ENCODE peak calls at places on chromosomes 2 and 18, in five cellular contexts. U, N, W, D and K are unnamed samples.

GRCh38 chr2:172135446-172135845 is 32.7 kb upstream of the DLX2 start:
- DNase-seq in N (no peak), D (no peak), W (no peak), U (no peak), K (no peak)

GRCh38 chr2:238169021-238169707 is 10.4 kb downstream of the ERFE start:
- DNase-seq in D (no peak), W (peak; percentile 93), U (no peak), N (peak; percentile 93), K (no peak)

GRCh38 chr2:43459455-43459854 is 136.4 kb downstream of the THADA start:
- DNase-seq in D (no peak), U (no peak), N (peak; percentile 74), W (peak; percentile 63), K (no peak)

GRCh38 chr2:28552045-28552823 is 56.4 kb downstream of the PLB1 start:
- DNase-seq in D (no peak), W (peak; percentile 65), U (no peak), N (peak; percentile 79), K (no peak)

GRCh38 chr2:96898636-96899035 is 28.8 kb upstream of the SEMA4C start:
- DNase-seq in N (no peak), D (no peak), W (no peak), U (no peak), K (no peak)

GRCh38 chr2:165070089-165070488 is 114.8 kb upstream of the SLC38A11 start:
- DNase-seq in D (no peak), N (peak; percentile 9), U (peak; percentile 87), W (peak; percentile 3), K (no peak)

GRCh38 chr2:142946941-142947340 is 69.5 kb downstream of the KYNU start:
- DNase-seq in W (peak; percentile 39), D (no peak), U (no peak), N (no peak), K (no peak)

GRCh38 chr2:23453936-23454460 is 69.0 kb downstream of the KLHL29 start:
- DNase-seq in N (no peak), U (no peak), D (no peak), W (no peak), K (no peak)

GRCh38 chr2:23420091-23420839 is 35.3 kb downstream of the KLHL29 start:
- DNase-seq in D (no peak), W (no peak), U (no peak), N (no peak), K (no peak)

GRCh38 chr2:150120271-150120950 is 367.1 kb downstream of the RND3 start:
- DNase-seq in U (no peak), D (no peak), N (no peak), W (no peak), K (no peak)

GRCh38 chr2:163919717-163920116 is 183.9 kb upstream of the FIGN start:
- DNase-seq in U (no peak), W (no peak), D (no peak), N (peak; percentile 26), K (no peak)

GRCh38 chr2:96075199-96075771 is 40.6 kb upstream of the GPAT2 start:
- DNase-seq in W (no peak), U (no peak), N (no peak), D (no peak), K (no peak)

GRCh38 chr2:170716851-170717598 is 1.9 kb downstream of the SP5 start:
- DNase-seq in W (peak; percentile 29), U (peak; percentile 94), D (no peak), N (peak; percentile 73), K (peak; percentile 75)

GRCh38 chr2:150486539-150487484 is 655 bp downstream of the RND3 start:
- DNase-seq in D (no peak), W (peak; percentile 62), U (peak; percentile 72), N (peak; percentile 69), K (peak; percentile 73)

DNA sequence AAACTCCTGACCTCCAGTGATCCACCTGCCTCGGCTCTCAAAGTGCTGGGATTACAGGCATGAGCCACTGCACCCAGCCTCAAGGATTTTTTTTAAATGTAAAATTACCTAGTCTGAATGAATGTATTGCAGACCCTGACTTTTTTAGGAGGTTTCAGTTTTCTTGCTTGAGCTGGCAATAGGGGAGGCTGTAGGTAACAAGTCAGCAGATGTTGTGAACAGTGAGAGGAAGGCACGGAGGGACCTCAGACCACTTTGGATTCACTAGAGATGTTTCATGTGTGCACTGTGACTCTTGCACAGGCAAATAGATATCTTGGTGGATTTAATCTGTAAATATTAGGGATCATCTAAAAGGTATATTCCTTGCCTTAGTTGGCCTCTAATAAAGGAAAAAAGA is 6.4 kb downstream of the NDUFV2 start:
- DNase-seq in N (no peak), U (no peak), W (no peak), D (no peak), K (no peak)
- H3K4me1 ChIP-seq in N (peaks cover 58% of the 10 kb centered on the region), U (peaks cover 4% of the 10 kb centered on the region), W (peaks cover 10% of the 10 kb centered on the region), D (peaks cover 19% of the 10 kb centered on the region), K (peaks cover 28% of the 10 kb centered on the region)

DNA sequence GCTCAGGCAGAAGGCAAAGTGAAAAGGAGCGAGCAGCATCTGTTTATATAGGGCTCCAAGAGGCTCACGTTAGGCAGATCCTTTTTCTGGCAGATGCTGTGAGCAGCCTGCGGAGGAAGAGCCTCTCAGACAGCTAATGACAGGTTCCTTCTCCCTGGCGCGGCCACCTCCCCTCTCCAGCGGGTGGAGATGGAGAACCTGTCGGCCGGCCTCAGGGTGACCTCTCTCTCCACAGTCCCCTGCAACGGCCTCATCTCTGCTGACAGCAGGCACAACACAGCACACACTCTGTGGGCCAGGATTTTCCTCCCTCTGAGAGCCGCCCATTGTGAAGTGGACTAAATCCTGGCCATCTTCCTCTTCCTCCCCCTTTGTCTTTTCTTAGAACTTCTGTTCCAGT is 119.8 kb downstream of the PRKCE start:
- DNase-seq in U (peak; percentile 28), W (peak; percentile 25), D (no peak), N (peak; percentile 58), K (no peak)
- H3K9ac ChIP-seq in U (no peak overlapping the region), W (no peak overlapping the region), D (no peak overlapping the region), N (peak overlapping the region; percentile 7), K (no peak overlapping the region)

DNA sequence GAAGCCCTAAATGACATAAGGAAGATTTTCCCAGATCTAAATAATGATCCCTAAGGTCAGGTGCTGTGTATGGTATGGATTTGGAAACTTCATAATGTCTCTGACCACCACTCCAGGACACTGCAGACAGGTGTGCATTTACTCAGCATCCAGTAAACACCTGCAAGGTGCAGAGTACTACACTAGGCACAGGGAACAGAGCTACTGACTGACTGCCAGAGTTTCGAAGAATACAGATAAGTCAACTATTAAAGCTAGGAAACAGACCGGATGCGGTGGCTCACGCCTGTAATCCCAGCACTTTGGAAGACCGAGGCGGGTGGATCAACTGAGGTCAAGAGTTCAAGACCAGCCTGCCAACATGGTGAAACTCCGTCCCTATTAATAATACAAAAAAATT is 65.0 kb downstream of the ATP8B1 start:
- DNase-seq in N (peak; percentile 27), U (no peak), W (no peak), D (no peak), K (no peak)
- H3K27ac ChIP-seq in N (peak overlapping the region; percentile 82), U (no peak overlapping the region), W (peak overlapping the region; percentile 29), D (no peak overlapping the region), K (no peak overlapping the region)

GRCh38 chr2:218261424-218262273 is 834 bp downstream of the GPBAR1 start:
- DNase-seq in W (no peak), D (no peak), U (peak; percentile 78), N (no peak), K (no peak)
- H3K4me1 ChIP-seq in W (peaks cover 8% of the 10 kb centered on the region), D (peaks cover 5% of the 10 kb centered on the region), U (no peaks in the 10 kb centered on the region), N (peaks cover 18% of the 10 kb centered on the region), K (peaks cover 28% of the 10 kb centered on the region)

GRCh38 chr2:86825728-86826386 is 35.1 kb upstream of the CD8A start:
- DNase-seq in D (no peak), U (no peak), N (no peak), W (no peak), K (peak; percentile 54)

GRCh38 chr2:86821306-86821705 is 30.6 kb upstream of the CD8A start:
- DNase-seq in W (no peak), U (no peak), D (no peak), N (no peak), K (no peak)

GRCh38 chr2:86821842-86822241 is 31.1 kb upstream of the CD8A start:
- DNase-seq in W (no peak), D (no peak), N (no peak), U (no peak), K (no peak)

GRCh38 chr2:86825020-86825727 is 34.5 kb upstream of the CD8A start:
- DNase-seq in D (no peak), W (no peak), U (no peak), N (no peak), K (no peak)

GRCh38 chr2:86822668-86823067 is 32.0 kb upstream of the CD8A start:
- DNase-seq in W (no peak), D (no peak), U (no peak), N (no peak), K (no peak)
- H3K9ac ChIP-seq in W (no peak overlapping the region), D (no peak overlapping the region), U (no peak overlapping the region), N (no peak overlapping the region), K (no peak overlapping the region)

DNA sequence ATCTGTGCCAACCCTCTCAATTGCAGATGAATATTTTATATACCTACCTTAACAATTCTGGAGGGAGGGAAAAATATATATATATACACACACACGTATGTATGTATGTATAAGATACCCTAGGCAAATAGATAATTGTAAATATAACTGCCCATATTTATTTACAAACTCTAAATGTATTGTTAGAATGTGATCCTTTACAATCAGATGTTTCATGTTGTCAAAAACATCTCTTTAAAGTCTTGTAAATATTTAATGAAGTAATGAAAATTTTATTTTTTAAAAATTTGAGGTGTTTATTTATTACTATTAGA is 11.6 kb downstream of the ANKRD12 start:
- DNase-seq in D (no peak), U (no peak), N (no peak), W (no peak), K (no peak)
- H3K27ac ChIP-seq in D (no peak overlapping the region), U (no peak overlapping the region), N (peak overlapping the region; percentile 48), W (no peak overlapping the region), K (no peak overlapping the region)